ENCODE peak calls at places on chromosomes 4 and X, in eight cellular contexts. J is transverse colon; V is Peyer's patch; U is right lobe of liver; Y is MM.1S; C is CD8-positive, alpha-beta T cell; E is cardiac muscle cell; P is sigmoid colon. R is an unnamed sample. For H3K36me3, the result is how much of the 10 kb centered on the place peaks cover.

GRCh38 chrX:136210243-136210642 is 41.0 kb downstream of the MAP7D3 start:
- DNase-seq in J (no peak), U (no peak), E (peak), Y (no peak), C (no peak), P (no peak), V (peak), R (no peak)

GRCh38 chr4:110816367-110816766 is 193.5 kb upstream of the PITX2 start:
- DNase-seq in E (no peak), P (no peak), U (no peak), Y (no peak), V (no peak), C (no peak), J (no peak), R (no peak)

GRCh38 chr4:132333723-132334045 is 815.4 kb upstream of the PCDH10 start:
- DNase-seq in P (no peak), E (peak), V (no peak), Y (no peak), U (no peak), J (no peak), C (no peak), R (no peak)

GRCh38 chr4:178633263-178633662 is 1191.0 kb upstream of the AGA start:
- DNase-seq in Y (no peak), P (no peak), V (no peak), E (no peak), C (no peak), J (no peak), U (no peak), R (no peak)

GRCh38 chrX:87583679-87584078 is 66.1 kb downstream of the KLHL4 start:
- DNase-seq in C (no peak), J (no peak), V (no peak), Y (peak), E (peak), P (no peak), U (peak), R (peak)

GRCh38 chrX:123513585-123514278 is 219.1 kb downstream of the THOC2 start:
- DNase-seq in C (no peak), V (no peak), J (no peak), Y (no peak), P (no peak), U (no peak), E (no peak), R (no peak)

GRCh38 chr4:25144870-25145481 is 15.3 kb downstream of the SEPSECS start:
- DNase-seq in P (no peak), Y (peak), C (no peak), U (no peak), E (peak), V (no peak), J (no peak), R (no peak)

GRCh38 chrX:34849371-34849770 is 93.2 kb upstream of the FAM47B start:
- DNase-seq in C (no peak), V (no peak), E (peak), Y (no peak), U (no peak), J (no peak), P (no peak), R (no peak)

GRCh38 chrX:50586407-50586806 is 115.8 kb upstream of the DGKK start:
- DNase-seq in Y (no peak), V (no peak), J (no peak), E (no peak), P (no peak), C (no peak), U (no peak), R (no peak)

GRCh38 chrX:18075603-18076002 is 145.1 kb downstream of the BEND2 start:
- DNase-seq in Y (no peak), U (no peak), C (no peak), V (no peak), J (no peak), P (no peak), E (no peak), R (no peak)

GRCh38 chr4:173076903-173077629 is 91.5 kb upstream of the GALNT7 start:
- DNase-seq in Y (no peak), E (no peak), V (no peak), J (no peak), C (no peak), P (no peak), U (no peak), R (no peak)

GRCh38 chrX:56788717-56789122 is 59.7 kb downstream of the NBDY start:
- DNase-seq in P (peak), J (peak), U (no peak), V (peak), E (peak), C (no peak), Y (peak), R (no peak)

GRCh38 chr4:107734120-107734519 is 14.1 kb upstream of the PAPSS1 start:
- DNase-seq in E (peak), C (no peak), Y (no peak), U (no peak), P (no peak), V (no peak), J (no peak), R (no peak)

GRCh38 chr4:174040287-174040686 is 243.2 kb downstream of the FBXO8 start:
- DNase-seq in U (no peak), Y (no peak), C (no peak), V (no peak), J (no peak), E (no peak), P (no peak), R (no peak)

GRCh38 chr4:173014113-173014558 is 154.5 kb upstream of the GALNT7 start:
- DNase-seq in E (peak), Y (no peak), U (no peak), C (no peak), J (no peak), V (no peak), P (no peak), R (no peak)

GRCh38 chr4:120544838-120545237 is 377.7 kb downstream of the PRDM5 start:
- DNase-seq in U (no peak), Y (no peak), P (no peak), V (no peak), E (no peak), C (no peak), J (no peak), R (no peak)

GRCh38 chrX:52261463-52262194 is 76.9 kb downstream of the MAGED4 start:
- DNase-seq in J (peak), P (peak), C (peak), U (peak), V (peak), Y (peak), E (peak), R (peak)

DNA sequence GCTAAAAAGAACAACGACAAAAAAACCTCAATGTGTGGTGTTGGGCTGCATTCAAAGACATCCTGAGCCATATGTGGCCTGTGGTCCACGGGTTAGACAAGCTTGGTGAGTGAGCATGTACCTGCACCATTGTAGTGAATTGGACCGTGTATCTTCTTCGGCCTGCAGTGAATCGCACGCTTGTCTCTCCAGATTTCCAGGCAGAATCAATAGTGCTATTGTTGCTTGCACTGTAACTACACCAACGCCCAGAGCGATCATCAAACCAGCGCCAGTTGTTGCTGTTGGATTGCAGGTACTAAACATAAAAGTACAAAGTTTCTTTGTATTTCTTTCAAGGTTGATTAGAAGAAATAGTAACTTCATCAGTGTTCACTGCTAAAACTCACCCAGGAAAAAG is 101.6 kb downstream of the HUWE1 start:
- DNase-seq in P (no peak), U (no peak), J (no peak), V (no peak), Y (no peak), C (no peak), E (no peak), R (no peak)
- H3K36me3 ChIP-seq in P (under half), U (under half), J (under half), V (under half), Y (under half), C (half or more), E (half or more), R (half or more)

DNA sequence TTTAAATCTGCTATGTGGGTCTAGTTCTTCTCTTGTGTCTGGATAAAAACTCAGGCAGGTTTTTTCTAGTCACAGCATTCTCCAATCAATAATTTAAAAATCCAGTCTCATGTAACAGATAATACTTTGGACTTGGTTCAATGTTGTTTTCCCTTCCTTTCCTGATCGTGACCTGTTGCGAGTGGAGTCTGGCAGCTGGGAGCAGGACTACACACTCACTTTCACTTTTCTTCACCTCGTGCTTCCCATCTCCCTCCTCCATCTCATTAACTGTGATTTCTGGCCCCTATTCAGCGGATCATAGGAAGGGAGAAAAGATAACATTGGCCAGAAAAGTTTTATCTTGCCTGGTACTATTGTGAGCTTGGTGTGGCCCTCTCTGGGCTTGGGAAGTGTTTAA is 96.6 kb upstream of the GATB start:
- DNase-seq in U (no peak), P (no peak), V (no peak), E (no peak), C (no peak), J (no peak), Y (no peak), R (no peak)
- H3K4me3 ChIP-seq in U (no peak), P (no peak), V (no peak), E (no peak), C (no peak), J (no peak), Y (no peak), R (no peak)

GRCh38 chr4:83606435-83606834 is 70.5 kb downstream of the GPAT3 start:
- DNase-seq in P (no peak), C (no peak), Y (no peak), J (no peak), V (no peak), E (no peak), U (no peak), R (no peak)

GRCh38 chr4:83605216-83605615 is 69.3 kb downstream of the GPAT3 start:
- DNase-seq in P (no peak), Y (no peak), V (no peak), U (no peak), J (no peak), E (no peak), C (no peak), R (no peak)

GRCh38 chr4:83605744-83606172 is 69.8 kb downstream of the GPAT3 start:
- DNase-seq in J (no peak), U (no peak), C (no peak), E (no peak), V (no peak), P (no peak), Y (no peak), R (no peak)

GRCh38 chr4:83604315-83604714 is 68.4 kb downstream of the GPAT3 start:
- DNase-seq in V (no peak), U (no peak), E (no peak), P (no peak), Y (no peak), J (no peak), C (no peak), R (no peak)

GRCh38 chr4:83603130-83603529 is 67.2 kb downstream of the GPAT3 start:
- DNase-seq in Y (no peak), C (no peak), J (no peak), U (no peak), V (no peak), P (no peak), E (no peak), R (no peak)
- H3K36me3 ChIP-seq in Y (under half), C (under half), J (under half), U (under half), V (under half), P (under half), E (under half), R (under half)

DNA sequence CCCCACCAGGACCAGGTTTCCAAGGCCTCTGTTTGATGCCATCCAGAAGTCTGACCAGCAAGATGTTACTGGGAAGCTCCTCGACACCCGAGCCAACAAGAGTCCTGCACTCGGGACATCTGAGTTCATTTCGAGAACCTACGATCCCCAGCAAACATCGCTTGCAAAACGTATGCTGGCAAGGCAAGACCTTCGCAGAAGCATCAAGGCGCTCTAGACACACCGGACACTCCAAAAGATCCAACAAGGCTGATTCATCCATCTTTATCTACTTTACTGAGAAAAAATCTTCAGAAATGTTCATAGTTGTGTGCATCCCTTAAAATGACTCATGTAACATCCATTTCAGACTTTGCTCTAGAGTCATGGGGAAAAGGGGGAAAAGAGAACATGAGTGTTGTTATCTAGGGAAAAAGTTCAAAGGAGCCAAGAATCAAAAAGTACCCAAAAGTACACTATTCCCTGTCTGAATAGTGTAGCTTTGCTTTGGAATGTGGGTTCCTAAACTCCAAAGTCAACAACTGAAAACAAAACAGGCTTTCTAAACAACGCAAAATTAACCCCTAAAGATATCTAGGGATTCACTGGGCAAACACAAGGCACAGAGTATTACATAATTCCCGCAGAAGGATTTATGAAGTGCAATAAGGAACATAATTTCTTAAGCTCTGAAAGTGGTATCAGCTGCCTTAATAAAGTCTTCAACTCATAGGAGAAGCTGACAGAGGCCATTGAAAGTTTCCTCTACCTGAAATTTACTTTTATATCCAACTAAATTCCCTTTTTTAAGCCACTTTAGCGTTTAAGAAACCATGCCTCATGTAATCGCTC is 1.6 kb downstream of the SH3RF1 start:
- DNase-seq in C (no peak), Y (no peak), V (no peak), J (peak), P (no peak), E (peak), U (no peak), R (peak)
- H3K4me3 ChIP-seq in C (no peak), Y (peak), V (peak), J (peak), P (peak), E (peak), U (peak), R (peak)

GRCh38 chrX:77698242-77698641 is 87.8 kb downstream of the ATRX start:
- DNase-seq in J (no peak), V (no peak), E (no peak), U (no peak), Y (peak), C (no peak), P (no peak), R (no peak)

GRCh38 chrX:77691916-77692315 is 94.1 kb downstream of the ATRX start:
- DNase-seq in J (no peak), P (no peak), C (no peak), V (no peak), E (no peak), U (no peak), Y (no peak), R (no peak)

GRCh38 chrX:77689376-77689775 is 96.6 kb downstream of the ATRX start:
- DNase-seq in V (no peak), E (no peak), P (no peak), C (no peak), J (no peak), Y (no peak), U (no peak), R (no peak)

GRCh38 chrX:77694491-77694890 is 91.5 kb downstream of the ATRX start:
- DNase-seq in Y (no peak), U (no peak), E (no peak), V (no peak), P (no peak), C (no peak), J (no peak), R (no peak)

GRCh38 chrX:77693594-77693993 is 92.4 kb downstream of the ATRX start:
- DNase-seq in J (no peak), U (no peak), P (no peak), Y (peak), C (no peak), V (no peak), E (no peak), R (no peak)
- H3K36me3 ChIP-seq in J (under half), U (under half), P (under half), Y (under half), C (under half), V (under half), E (under half), R (under half)

GRCh38 chr4:37983951-37984350 is 23.8 kb downstream of the PTTG2 start:
- DNase-seq in E (no peak), J (no peak), U (no peak), C (no peak), Y (no peak), V (no peak), P (no peak), R (no peak)

GRCh38 chr4:37981844-37982720 is 21.9 kb downstream of the PTTG2 start:
- DNase-seq in C (no peak), J (no peak), V (no peak), P (no peak), E (peak), Y (no peak), U (no peak), R (no peak)

GRCh38 chr4:37978509-37978908 is 18.3 kb downstream of the PTTG2 start:
- DNase-seq in U (no peak), V (no peak), J (no peak), Y (no peak), C (no peak), E (no peak), P (no peak), R (no peak)

GRCh38 chr4:37982736-37983135 is 22.5 kb downstream of the PTTG2 start:
- DNase-seq in C (no peak), P (no peak), E (no peak), Y (no peak), J (no peak), V (no peak), U (no peak), R (no peak)

GRCh38 chr4:37981425-37981824 is 21.2 kb downstream of the PTTG2 start:
- DNase-seq in J (no peak), P (no peak), U (no peak), C (no peak), Y (no peak), E (no peak), V (no peak), R (no peak)
- H3K4me3 ChIP-seq in J (no peak), P (no peak), U (no peak), C (no peak), Y (no peak), E (no peak), V (no peak), R (no peak)

GRCh38 chr4:87491436-87491835 is 37.7 kb downstream of the SPARCL1 start:
- DNase-seq in V (no peak), E (no peak), J (no peak), Y (no peak), C (no peak), P (no peak), U (no peak), R (no peak)
- H3K36me3 ChIP-seq in V (under half), E (under half), J (under half), Y (under half), C (under half), P (half or more), U (under half), R (under half)

GRCh38 chr4:2283199-2283711 is 21.3 kb upstream of the MXD4 start:
- DNase-seq in U (no peak), V (no peak), P (peak), E (no peak), C (no peak), Y (no peak), J (no peak), R (no peak)
- H3K4me3 ChIP-seq in U (no peak), V (no peak), P (no peak), E (no peak), C (no peak), Y (no peak), J (no peak), R (no peak)

DNA sequence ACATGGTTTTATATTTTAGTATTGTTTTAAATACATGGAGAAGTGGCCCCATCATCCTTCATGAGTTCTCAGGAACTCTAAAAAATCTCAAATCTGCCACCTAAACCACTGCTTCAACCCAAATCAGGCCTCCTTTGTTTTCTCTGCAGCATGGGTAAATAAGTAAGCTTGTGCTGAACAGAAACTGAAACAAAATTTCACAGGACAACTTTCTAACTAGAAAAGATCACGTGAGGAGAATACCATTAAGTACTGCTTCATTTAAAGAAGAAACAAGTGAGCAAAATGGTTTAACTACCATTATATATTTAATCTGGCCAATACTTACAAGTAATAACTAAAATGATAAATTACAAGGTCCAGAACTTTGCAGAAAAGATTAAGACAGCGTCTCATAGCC is 2.5 kb downstream of the ARAP2 start:
- DNase-seq in C (no peak), V (no peak), E (no peak), Y (peak), J (no peak), U (no peak), P (no peak), R (no peak)
- H3K36me3 ChIP-seq in C (under half), V (under half), E (under half), Y (under half), J (under half), U (under half), P (under half), R (under half)